ENCODE peak calls at places on chromosomes 5 and 9, in five cellular contexts. F is CD4-positive, alpha-beta T cell; O is SW480; G is LoVo; H is NCI-H1105 treated with DMSO at 0.1 percent for 48 hours. B is an unnamed sample.

GRCh38 chr5:134073404-134073803 is 41.1 kb upstream of the TCF7 start:
- DNase-seq in F (no peak), O (no peak), G (no peak), H (no peak), B (no peak)

GRCh38 chr5:134131165-134131564 is 16.7 kb downstream of the TCF7 start:
- DNase-seq in F (no peak), O (no peak), G (no peak), H (no peak), B (no peak)

GRCh38 chr5:39209924-39210323 is 9.4 kb downstream of the FYB1 start:
- DNase-seq in F (peak; percentile 80), O (peak; percentile 27), G (no peak), H (no peak), B (no peak)

GRCh38 chr5:67640011-67640410 is 443.4 kb upstream of the CD180 start:
- DNase-seq in F (no peak), O (no peak), G (no peak), H (peak; percentile 80), B (no peak)

GRCh38 chr5:56974241-56974640 is 22.3 kb upstream of the MIER3 start:
- DNase-seq in F (no peak), O (no peak), G (peak; percentile 18), H (no peak), B (no peak)

GRCh38 chr9:95820076-95820475 is 55.4 kb upstream of the ERCC6L2 start:
- DNase-seq in F (no peak), O (no peak), G (no peak), H (no peak), B (no peak)

GRCh38 chr5:10726179-10726912 is 34.7 kb downstream of the DAP start:
- DNase-seq in F (no peak), O (no peak), G (no peak), H (no peak), B (no peak)

GRCh38 chr5:121681200-121681855 is 170.4 kb upstream of the FTMT start:
- DNase-seq in F (no peak), O (no peak), G (no peak), H (no peak), B (no peak)

GRCh38 chr9:12916037-12916436 is 141.2 kb downstream of the LURAP1L start:
- DNase-seq in F (no peak), O (no peak), G (no peak), H (no peak), B (peak; percentile 94)

GRCh38 chr5:54624671-54625583 is 107.4 kb downstream of the SNX18 start:
- DNase-seq in F (no peak), O (no peak), G (no peak), H (no peak), B (no peak)

GRCh38 chr5:125032286-125032685 is 285.8 kb upstream of the ZNF608 start:
- DNase-seq in F (no peak), O (no peak), G (no peak), H (no peak), B (no peak)

GRCh38 chr9:115211413-115212204 is 93.7 kb upstream of the TNC start:
- DNase-seq in F (no peak), O (no peak), G (no peak), H (no peak), B (no peak)

GRCh38 chr5:52838306-52839015 is 50.7 kb downstream of the ITGA1 start:
- DNase-seq in F (no peak), O (no peak), G (no peak), H (no peak), B (no peak)

GRCh38 chr5:105868038-105868775 is 1802.5 kb downstream of the EFNA5 start:
- DNase-seq in F (no peak), O (no peak), G (no peak), H (no peak), B (peak; percentile 7)

GRCh38 chr9:109953813-109954489 is 174.0 kb downstream of the PALM2AKAP2 start:
- DNase-seq in F (no peak), O (no peak), G (no peak), H (no peak), B (no peak)

GRCh38 chr5:17235736-17236330 is 18.4 kb downstream of the BASP1 start:
- DNase-seq in F (no peak), O (no peak), G (no peak), H (no peak), B (no peak)

GRCh38 chr5:1788828-1789227 is 10.8 kb downstream of the MRPL36 start:
- DNase-seq in F (no peak), O (no peak), G (no peak), H (no peak), B (no peak)

B was measured in SK-MEL-5.